ENCODE peak calls at places on chromosomes 11 and 22, in seven cellular contexts. One of them, this sample, is unnamed.
A peak's percentile ranks its signal among the peaks of the same experiment; 100 is the strongest.

GRCh38 chr11:134027671-134028070 is 41.2 kb upstream of the JAM3 start:
- DNase-seq in AG09309: no peak
- DNase-seq in fibroblast of lung: no peak
- DNase-seq in lung: no peak
- DNase-seq in tibial artery: no peak
- DNase-seq in choroid plexus epithelial cell: no peak
- DNase-seq in cardiac muscle cell: no peak
- DNase-seq in this sample: no peak

GRCh38 chr11:64006468-64006867 is 20.2 kb downstream of the OTUB1 start:
- DNase-seq in choroid plexus epithelial cell: no peak
- DNase-seq in lung: no peak
- DNase-seq in cardiac muscle cell: no peak
- DNase-seq in AG09309: no peak
- DNase-seq in fibroblast of lung: no peak
- DNase-seq in tibial artery: no peak
- DNase-seq in this sample: no peak

GRCh38 chr11:3824714-3825472 is 15.9 kb downstream of the RHOG start:
- DNase-seq in fibroblast of lung: peak; percentile 14
- DNase-seq in tibial artery: peak; percentile 75
- DNase-seq in AG09309: no peak
- DNase-seq in choroid plexus epithelial cell: peak; percentile 62
- DNase-seq in cardiac muscle cell: peak; percentile 69
- DNase-seq in lung: peak; percentile 70
- DNase-seq in this sample: no peak

GRCh38 chr11:15965562-15966250 is 390.6 kb downstream of the SOX6 start:
- DNase-seq in AG09309: no peak
- DNase-seq in choroid plexus epithelial cell: no peak
- DNase-seq in cardiac muscle cell: no peak
- DNase-seq in lung: peak; percentile 58
- DNase-seq in tibial artery: no peak
- DNase-seq in fibroblast of lung: no peak
- DNase-seq in this sample: no peak

GRCh38 chr22:23522642-23523251 is 57.3 kb downstream of the IGLL1 start:
- DNase-seq in tibial artery: peak; percentile 79
- DNase-seq in cardiac muscle cell: peak; percentile 63
- DNase-seq in AG09309: no peak
- DNase-seq in fibroblast of lung: peak; percentile 6
- DNase-seq in lung: no peak
- DNase-seq in choroid plexus epithelial cell: peak; percentile 28
- DNase-seq in this sample: no peak

GRCh38 chr11:35017528-35018342 is 101.3 kb downstream of the PDHX start:
- DNase-seq in cardiac muscle cell: no peak
- DNase-seq in tibial artery: no peak
- DNase-seq in fibroblast of lung: peak; percentile 72
- DNase-seq in lung: no peak
- DNase-seq in choroid plexus epithelial cell: no peak
- DNase-seq in AG09309: no peak
- DNase-seq in this sample: no peak

GRCh38 chr22:38760477-38761201 is 4.8 kb upstream of the SUN2 start:
- DNase-seq in lung: no peak
- DNase-seq in tibial artery: no peak
- DNase-seq in fibroblast of lung: peak; percentile 12
- DNase-seq in choroid plexus epithelial cell: peak; percentile 58
- DNase-seq in cardiac muscle cell: peak; percentile 47
- DNase-seq in AG09309: no peak
- DNase-seq in this sample: no peak

GRCh38 chr22:42419328-42419881 is 12.8 kb downstream of the NFAM1 start:
- DNase-seq in fibroblast of lung: no peak
- DNase-seq in cardiac muscle cell: no peak
- DNase-seq in AG09309: no peak
- DNase-seq in choroid plexus epithelial cell: no peak
- DNase-seq in tibial artery: no peak
- DNase-seq in lung: no peak
- DNase-seq in this sample: no peak

GRCh38 chr22:20433686-20434241 is 3.9 kb downstream of the SCARF2 start:
- DNase-seq in tibial artery: peak; percentile 45
- DNase-seq in lung: no peak
- DNase-seq in choroid plexus epithelial cell: no peak
- DNase-seq in fibroblast of lung: no peak
- DNase-seq in cardiac muscle cell: no peak
- DNase-seq in AG09309: no peak
- DNase-seq in this sample: no peak

GRCh38 chr22:37088108-37088605 is 21.4 kb downstream of the TMPRSS6 start:
- DNase-seq in tibial artery: no peak
- DNase-seq in choroid plexus epithelial cell: peak; percentile 13
- DNase-seq in fibroblast of lung: peak; percentile 7
- DNase-seq in AG09309: no peak
- DNase-seq in cardiac muscle cell: no peak
- DNase-seq in lung: no peak
- DNase-seq in this sample: no peak

GRCh38 chr22:25406510-25407210 is 157.8 kb upstream of the GRK3 start:
- DNase-seq in tibial artery: peak; percentile 79
- DNase-seq in lung: no peak
- DNase-seq in AG09309: no peak
- DNase-seq in choroid plexus epithelial cell: no peak
- DNase-seq in fibroblast of lung: no peak
- DNase-seq in cardiac muscle cell: no peak
- DNase-seq in this sample: no peak

GRCh38 chr11:122486793-122487495 is 168.6 kb upstream of the UBASH3B start:
- DNase-seq in AG09309: no peak
- DNase-seq in choroid plexus epithelial cell: no peak
- DNase-seq in fibroblast of lung: peak; percentile 13
- DNase-seq in cardiac muscle cell: peak; percentile 12
- DNase-seq in tibial artery: no peak
- DNase-seq in lung: no peak
- DNase-seq in this sample: no peak

GRCh38 chr11:9616042-9616640 is 42.7 kb downstream of the WEE1 start:
- DNase-seq in AG09309: no peak
- DNase-seq in choroid plexus epithelial cell: no peak
- DNase-seq in cardiac muscle cell: no peak
- DNase-seq in lung: no peak
- DNase-seq in fibroblast of lung: peak; percentile 40
- DNase-seq in tibial artery: no peak
- DNase-seq in this sample: no peak

DNA sequence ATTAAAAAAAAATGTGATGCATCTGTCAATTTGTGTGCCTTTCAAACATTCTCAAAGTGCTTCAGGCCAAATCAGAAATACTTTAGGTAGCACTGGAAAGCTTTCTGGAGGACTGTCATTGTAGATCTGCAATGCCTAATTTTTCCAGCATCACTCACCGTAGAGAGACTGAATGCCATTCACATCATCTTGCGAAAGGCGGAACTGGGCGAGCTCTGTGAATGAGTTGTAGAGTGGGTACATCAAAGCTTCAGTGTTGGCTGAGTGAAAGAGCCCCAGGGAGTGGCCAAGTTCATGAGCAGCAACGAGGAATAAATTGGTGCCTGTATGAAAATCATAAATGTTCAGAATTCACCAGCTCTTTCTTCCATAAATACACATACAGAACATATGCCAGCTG is 4.0 kb downstream of the MMP10 start:
- DNase-seq in AG09309: no peak
- DNase-seq in fibroblast of lung: no peak
- DNase-seq in cardiac muscle cell: no peak
- DNase-seq in tibial artery: no peak
- DNase-seq in lung: no peak
- DNase-seq in choroid plexus epithelial cell: no peak
- DNase-seq in this sample: no peak
- H3K4me3 ChIP-seq in AG09309: no peak overlapping the region
- H3K4me3 ChIP-seq in fibroblast of lung: no peak overlapping the region
- H3K4me3 ChIP-seq in cardiac muscle cell: no peak overlapping the region
- H3K4me3 ChIP-seq in tibial artery: no peak overlapping the region
- H3K4me3 ChIP-seq in lung: no peak overlapping the region
- H3K4me3 ChIP-seq in choroid plexus epithelial cell: no peak overlapping the region
- H3K4me3 ChIP-seq in this sample: no peak overlapping the region

DNA sequence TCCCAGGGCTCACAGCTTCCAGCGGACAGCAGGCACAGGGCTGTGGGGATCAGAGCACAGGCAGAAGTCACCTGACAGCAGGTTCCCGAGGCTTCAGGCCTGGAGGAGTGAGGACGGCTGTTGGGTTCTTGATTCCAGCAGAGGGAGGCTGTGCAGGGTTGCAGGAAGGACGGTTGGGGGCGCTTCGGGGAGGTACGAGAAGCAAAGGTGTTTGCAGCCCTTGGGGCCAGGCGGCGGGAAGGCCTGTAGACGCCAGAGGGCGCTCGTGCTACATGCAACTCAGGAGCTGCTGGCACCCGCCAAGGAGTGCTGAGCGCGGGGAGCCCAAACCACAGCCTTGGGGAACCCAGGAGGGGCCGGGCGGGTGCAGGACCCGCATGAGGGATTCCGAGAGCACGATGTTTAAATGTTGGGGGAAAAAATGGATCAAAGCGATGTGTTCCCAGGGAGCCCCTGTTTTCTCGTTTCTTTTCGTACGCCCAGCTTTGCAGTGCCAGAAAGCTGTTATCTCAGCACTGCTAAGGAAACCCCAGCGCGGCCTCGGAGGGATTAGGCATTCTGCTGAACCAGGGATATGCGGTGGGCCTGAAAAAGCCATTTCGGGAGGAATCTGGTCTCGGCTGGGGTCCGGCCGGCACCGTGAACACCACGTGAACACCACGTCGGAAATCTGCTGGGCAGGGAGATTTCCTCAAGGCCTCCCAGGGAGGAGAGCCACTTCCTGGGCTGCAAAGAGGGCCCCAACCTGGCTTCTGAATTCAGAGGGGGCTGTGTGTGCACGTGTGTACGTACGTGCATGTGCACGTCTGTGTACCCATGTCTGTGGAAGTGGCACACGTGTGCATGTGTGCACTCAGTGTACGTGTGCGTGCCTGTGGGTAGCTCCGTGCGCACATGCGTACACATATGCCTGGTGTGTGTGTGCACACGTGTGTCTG is 88.2 kb downstream of the KCNQ1 start:
- DNase-seq in fibroblast of lung: peak; percentile 83
- DNase-seq in tibial artery: peak; percentile 92
- DNase-seq in cardiac muscle cell: peak; percentile 96
- DNase-seq in AG09309: peak; percentile 34
- DNase-seq in choroid plexus epithelial cell: peak; percentile 95
- DNase-seq in lung: peak; percentile 90
- DNase-seq in this sample: peak; percentile 56
- H3K4me3 ChIP-seq in fibroblast of lung: no peak overlapping the region
- H3K4me3 ChIP-seq in tibial artery: peak overlapping the region; percentile 36
- H3K4me3 ChIP-seq in cardiac muscle cell: no peak overlapping the region
- H3K4me3 ChIP-seq in AG09309: peak overlapping the region; percentile 7
- H3K4me3 ChIP-seq in choroid plexus epithelial cell: peak overlapping the region; percentile 22
- H3K4me3 ChIP-seq in lung: no peak overlapping the region
- H3K4me3 ChIP-seq in this sample: no peak overlapping the region

GRCh38 chr11:66139817-66140216 is 69.7 kb downstream of the PACS1 start:
- DNase-seq in choroid plexus epithelial cell: no peak
- DNase-seq in cardiac muscle cell: no peak
- DNase-seq in fibroblast of lung: no peak
- DNase-seq in tibial artery: no peak
- DNase-seq in AG09309: no peak
- DNase-seq in lung: no peak
- DNase-seq in this sample: no peak

GRCh38 chr11:66143264-66143566 is 73.1 kb downstream of the PACS1 start:
- DNase-seq in fibroblast of lung: no peak
- DNase-seq in tibial artery: no peak
- DNase-seq in AG09309: no peak
- DNase-seq in cardiac muscle cell: no peak
- DNase-seq in choroid plexus epithelial cell: no peak
- DNase-seq in lung: no peak
- DNase-seq in this sample: no peak

GRCh38 chr11:66146940-66147339 is 76.9 kb downstream of the PACS1 start:
- DNase-seq in cardiac muscle cell: no peak
- DNase-seq in fibroblast of lung: no peak
- DNase-seq in choroid plexus epithelial cell: no peak
- DNase-seq in lung: no peak
- DNase-seq in AG09309: no peak
- DNase-seq in tibial artery: no peak
- DNase-seq in this sample: no peak

GRCh38 chr11:66144000-66144678 is 74.1 kb downstream of the PACS1 start:
- DNase-seq in AG09309: no peak
- DNase-seq in lung: no peak
- DNase-seq in cardiac muscle cell: no peak
- DNase-seq in tibial artery: no peak
- DNase-seq in choroid plexus epithelial cell: no peak
- DNase-seq in fibroblast of lung: no peak
- DNase-seq in this sample: no peak

DNA sequence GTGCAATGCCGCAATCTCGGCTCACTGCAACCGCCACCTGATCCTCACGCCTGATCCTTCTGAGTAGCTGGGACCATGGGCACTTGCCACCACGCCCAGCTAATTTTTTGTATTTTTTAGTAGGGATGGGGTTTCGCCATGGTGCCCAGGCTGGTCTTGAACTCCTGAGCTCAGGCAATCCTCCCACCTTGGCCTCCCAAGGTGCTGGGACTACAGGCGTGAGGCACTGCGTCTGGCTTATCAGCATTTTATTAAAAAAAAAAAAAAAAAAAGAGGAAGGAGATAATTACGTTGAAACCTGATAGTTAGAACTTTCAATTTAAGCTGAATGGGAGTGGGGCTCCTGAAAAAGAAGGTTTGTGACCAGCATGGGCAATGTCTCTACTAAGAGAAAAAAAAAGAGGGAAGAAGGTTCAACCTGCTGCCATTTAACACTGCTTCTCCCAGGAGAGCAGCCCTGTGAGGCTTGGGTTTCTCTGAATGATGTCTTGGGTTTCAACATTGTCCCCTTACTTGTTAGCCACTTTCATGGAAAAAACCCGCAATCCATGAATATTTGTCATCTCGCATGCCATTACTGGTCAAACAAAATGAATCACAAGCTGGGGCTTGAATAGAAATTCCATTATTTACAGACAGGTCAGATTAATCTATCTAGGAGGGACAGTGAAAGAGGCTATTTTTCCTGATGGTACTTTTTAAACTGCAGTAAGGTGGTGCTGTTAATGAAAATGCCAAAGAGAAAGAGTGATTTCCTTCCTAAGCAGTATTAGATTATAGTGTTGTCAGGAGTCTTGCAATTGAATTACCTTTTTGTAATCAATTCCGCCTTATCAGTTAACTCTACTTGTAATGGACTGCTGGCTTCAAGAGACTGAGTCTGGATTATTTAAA is 72.5 kb downstream of the PACS1 start:
- DNase-seq in choroid plexus epithelial cell: no peak
- DNase-seq in fibroblast of lung: peak; percentile 79
- DNase-seq in AG09309: no peak
- DNase-seq in tibial artery: no peak
- DNase-seq in cardiac muscle cell: no peak
- DNase-seq in lung: no peak
- DNase-seq in this sample: no peak
- H3K4me3 ChIP-seq in choroid plexus epithelial cell: no peak overlapping the region
- H3K4me3 ChIP-seq in fibroblast of lung: no peak overlapping the region
- H3K4me3 ChIP-seq in AG09309: no peak overlapping the region
- H3K4me3 ChIP-seq in tibial artery: no peak overlapping the region
- H3K4me3 ChIP-seq in cardiac muscle cell: no peak overlapping the region
- H3K4me3 ChIP-seq in lung: no peak overlapping the region
- H3K4me3 ChIP-seq in this sample: no peak overlapping the region

DNA sequence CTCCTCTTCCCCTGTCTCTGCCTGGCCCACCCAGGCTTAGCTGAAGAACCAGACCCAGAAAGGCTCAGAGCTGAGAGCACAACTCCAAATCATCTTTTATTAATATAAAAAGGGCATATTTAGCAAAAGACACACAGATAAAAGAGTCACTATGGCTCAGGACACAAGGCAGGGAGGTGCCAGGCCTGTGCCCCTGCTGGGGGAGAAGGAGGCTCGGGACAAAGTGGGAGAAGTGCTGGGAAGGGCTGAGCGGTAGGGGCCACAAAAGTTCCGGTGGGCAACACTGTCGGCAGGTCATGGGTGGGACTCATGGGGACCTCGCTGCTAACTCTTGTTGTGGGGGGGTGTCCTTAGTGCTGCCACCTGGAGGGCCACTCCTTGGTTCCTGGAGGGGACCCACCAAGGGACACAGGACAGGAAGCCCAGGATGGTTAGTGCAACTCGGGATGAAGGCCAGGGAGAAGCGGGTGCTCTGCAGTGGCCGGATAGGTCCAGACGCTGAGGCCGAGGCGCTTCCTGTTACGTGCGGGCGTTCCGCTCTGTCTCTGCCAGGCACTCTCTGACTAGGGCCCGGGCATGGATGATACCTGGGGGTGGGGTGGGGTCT is 1.4 kb upstream of the PITPNM1 start:
- DNase-seq in AG09309: no peak
- DNase-seq in lung: no peak
- DNase-seq in cardiac muscle cell: no peak
- DNase-seq in fibroblast of lung: no peak
- DNase-seq in tibial artery: peak; percentile 68
- DNase-seq in choroid plexus epithelial cell: no peak
- DNase-seq in this sample: no peak
- H3K4me3 ChIP-seq in AG09309: no peak overlapping the region
- H3K4me3 ChIP-seq in lung: no peak overlapping the region
- H3K4me3 ChIP-seq in cardiac muscle cell: no peak overlapping the region
- H3K4me3 ChIP-seq in fibroblast of lung: no peak overlapping the region
- H3K4me3 ChIP-seq in tibial artery: peak overlapping the region; percentile 80
- H3K4me3 ChIP-seq in choroid plexus epithelial cell: no peak overlapping the region
- H3K4me3 ChIP-seq in this sample: no peak overlapping the region